ENCODE peak calls at places on chromosomes 5 and 9, in eight cellular contexts. L, B, Y, G, Q, W, P and R are unnamed samples.

GRCh38 chr5:110224050-110224449 is 502.4 kb downstream of the TMEM232 start:
- DNase-seq in L (no peak), B (no peak), Y (no peak), G (no peak), Q (no peak), W (no peak), P (no peak), R (no peak)

GRCh38 chr5:92627186-92627585 is 953.8 kb downstream of the NR2F1-AS1 start:
- DNase-seq in L (peak; percentile 26), B (no peak), Y (no peak), G (no peak), Q (no peak), W (no peak), P (no peak), R (peak; percentile 15)

GRCh38 chr9:125508261-125508660 is 198.7 kb downstream of the MAPKAP1 start:
- DNase-seq in L (no peak), B (no peak), Y (no peak), G (no peak), Q (no peak), W (no peak), P (no peak), R (no peak)

GRCh38 chr5:179250561-179251225 is 94.6 kb downstream of the ADAMTS2 start:
- DNase-seq in L (no peak), B (no peak), Y (no peak), G (no peak), Q (no peak), W (no peak), P (no peak), R (no peak)

GRCh38 chr5:95615164-95615467 is 4.8 kb upstream of the GPR150 start:
- DNase-seq in L (no peak), B (no peak), Y (peak; percentile 36), G (no peak), Q (no peak), W (no peak), P (no peak), R (no peak)

GRCh38 chr5:117262607-117263131 is 688.0 kb upstream of the SEMA6A start:
- DNase-seq in L (no peak), B (no peak), Y (peak; percentile 3), G (no peak), Q (no peak), W (no peak), P (no peak), R (peak; percentile 4)

GRCh38 chr5:150434502-150434901 is 15.0 kb downstream of the RPS14 start:
- DNase-seq in L (peak; percentile 99), B (no peak), Y (peak; percentile 73), G (peak; percentile 77), Q (no peak), W (no peak), P (no peak), R (peak; percentile 94)

GRCh38 chr5:43515678-43516048 is 715 bp upstream of the C5orf34 start:
- DNase-seq in L (no peak), B (no peak), Y (no peak), G (no peak), Q (no peak), W (no peak), P (no peak), R (no peak)

GRCh38 chr5:172897691-172898512 is 61.3 kb upstream of the RPL26L1 start:
- DNase-seq in L (no peak), B (no peak), Y (peak; percentile 80), G (no peak), Q (no peak), W (no peak), P (no peak), R (peak; percentile 51)

GRCh38 chr5:154087260-154087659 is 48.5 kb downstream of the MFAP3 start:
- DNase-seq in L (no peak), B (no peak), Y (peak; percentile 6), G (no peak), Q (no peak), W (peak; percentile 79), P (no peak), R (no peak)

GRCh38 chr5:37495668-37496067 is 116.5 kb downstream of the WDR70 start:
- DNase-seq in L (peak; percentile 26), B (no peak), Y (peak; percentile 45), G (no peak), Q (no peak), W (no peak), P (no peak), R (peak; percentile 81)

GRCh38 chr9:120267929-120268328 is 312.0 kb downstream of the CDK5RAP2 start:
- DNase-seq in L (no peak), B (no peak), Y (no peak), G (no peak), Q (no peak), W (no peak), P (no peak), R (no peak)

GRCh38 chr5:152246401-152246800 is 158.7 kb downstream of the NMUR2 start:
- DNase-seq in L (peak; percentile 47), B (no peak), Y (peak; percentile 23), G (no peak), Q (no peak), W (no peak), P (no peak), R (no peak)

GRCh38 chr5:135492319-135492626 is 40.1 kb upstream of the TIFAB start:
- DNase-seq in L (peak; percentile 78), B (peak; percentile 40), Y (no peak), G (no peak), Q (no peak), W (no peak), P (no peak), R (peak; percentile 82)

GRCh38 chr5:30505014-30505886 is 688.2 kb upstream of the CDH6 start:
- DNase-seq in L (peak; percentile 53), B (no peak), Y (peak; percentile 32), G (no peak), Q (no peak), W (peak; percentile 57), P (no peak), R (peak; percentile 60)

DNA sequence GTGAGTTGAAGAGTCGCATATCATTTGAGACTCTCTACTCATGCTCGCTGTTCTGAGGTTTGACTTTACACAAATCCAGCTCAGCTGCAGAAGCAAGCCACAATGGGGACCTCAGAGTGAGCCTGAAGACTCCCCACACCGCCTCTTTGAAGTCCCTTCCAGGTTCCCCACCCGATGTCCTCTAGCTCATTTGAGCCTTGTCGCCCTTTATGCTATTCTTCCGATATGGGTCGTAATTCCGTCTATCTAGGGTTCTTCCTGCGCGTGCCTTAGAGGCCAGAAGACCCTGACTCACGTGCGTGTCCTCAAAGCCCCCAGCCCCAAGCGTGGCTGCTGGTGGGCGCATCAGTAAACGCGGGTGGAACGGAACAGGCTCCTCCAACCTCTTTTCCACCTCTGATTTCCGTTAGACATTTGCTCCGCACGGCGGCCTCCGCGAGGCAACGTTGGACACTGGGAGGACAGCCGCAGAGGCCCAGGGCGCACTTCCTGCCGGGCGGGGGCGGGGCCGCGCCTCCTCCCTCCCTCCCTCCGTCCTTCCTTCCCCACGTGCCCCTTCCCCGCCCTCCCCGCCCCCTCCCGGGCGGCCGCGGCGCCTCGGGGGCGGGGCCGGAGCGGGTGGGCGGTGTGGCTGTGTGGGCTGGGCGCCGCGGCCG is at the start of gene SNX30:
- DNase-seq in L (peak; percentile 98), B (peak; percentile 92), Y (peak; percentile 91), G (peak; percentile 81), Q (peak; percentile 71), W (peak; percentile 69), P (peak; percentile 62), R (peak; percentile 47)
- TF ChIP-seq CTCF in L (no peak), B (no peak), Y (no peak), G (no peak), Q (no peak), W (no peak), P (no peak), R (peak; percentile 29)

GRCh38 chr9:86614871-86615849 is 260.9 kb upstream of the TUT7 start:
- DNase-seq in L (no peak), B (no peak), Y (peak; percentile 79), G (peak; percentile 57), Q (no peak), W (peak; percentile 66), P (no peak), R (peak; percentile 74)
- TF ChIP-seq CTCF in L (no peak), B (no peak), Y (peak; percentile 58), G (no peak), Q (no peak), W (peak; percentile 77), P (peak; percentile 54), R (peak; percentile 67)

DNA sequence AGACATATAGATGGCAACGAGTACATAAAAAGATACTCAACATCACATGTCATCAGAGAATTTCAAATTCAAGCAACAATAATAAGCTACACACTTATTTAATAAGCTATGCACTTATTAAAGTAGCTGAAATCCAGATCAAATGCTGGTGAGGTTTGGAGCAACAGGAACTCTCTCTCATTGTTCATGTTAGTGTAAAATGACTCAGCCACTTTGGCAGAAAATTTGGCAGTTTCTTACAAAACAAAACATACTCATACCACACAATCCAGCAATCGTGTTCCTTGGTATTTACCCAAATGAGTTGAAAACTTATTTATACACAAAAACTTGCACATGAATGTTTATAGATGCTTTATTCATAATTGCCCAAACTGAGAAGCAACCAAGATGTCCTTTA is 131.5 kb upstream of the NFIL3 start:
- DNase-seq in L (no peak), B (no peak), Y (peak; percentile 49), G (no peak), Q (no peak), W (no peak), P (no peak), R (no peak)
- TF ChIP-seq CTCF in L (no peak), B (no peak), Y (no peak), G (no peak), Q (no peak), W (no peak), P (no peak), R (no peak)

GRCh38 chr5:82661933-82662332 is 383.8 kb upstream of the RPS23 start:
- DNase-seq in L (no peak), B (no peak), Y (no peak), G (no peak), Q (no peak), W (no peak), P (no peak), R (no peak)
- TF ChIP-seq CTCF in L (no peak), B (no peak), Y (no peak), G (no peak), Q (no peak), W (no peak), P (no peak), R (no peak)

GRCh38 chr5:138755084-138755748 is 2.0 kb downstream of the CTNNA1 start:
- DNase-seq in L (no peak), B (no peak), Y (no peak), G (no peak), Q (no peak), W (no peak), P (no peak), R (no peak)

GRCh38 chr5:138752951-138753793 is at the start of gene CTNNA1:
- DNase-seq in L (peak; percentile 96), B (peak; percentile 78), Y (peak; percentile 68), G (peak; percentile 79), Q (peak; percentile 33), W (peak; percentile 70), P (peak; percentile 71), R (peak; percentile 82)

GRCh38 chr5:138753794-138754698 is 821 bp downstream of the CTNNA1 start:
- DNase-seq in L (peak; percentile 74), B (peak; percentile 94), Y (peak; percentile 95), G (peak; percentile 92), Q (no peak), W (peak; percentile 88), P (peak; percentile 80), R (peak; percentile 50)

GRCh38 chr5:138754699-138755057 is 1.5 kb downstream of the CTNNA1 start:
- DNase-seq in L (no peak), B (no peak), Y (no peak), G (no peak), Q (no peak), W (peak; percentile 59), P (peak; percentile 39), R (no peak)

GRCh38 chr5:138752341-138752950 is 779 bp upstream of the CTNNA1 start:
- DNase-seq in L (no peak), B (peak; percentile 32), Y (peak; percentile 43), G (peak; percentile 28), Q (no peak), W (peak; percentile 45), P (peak; percentile 34), R (no peak)
- TF ChIP-seq CTCF in L (no peak), B (no peak), Y (peak; percentile 8), G (no peak), Q (no peak), W (peak; percentile 21), P (peak; percentile 31), R (no peak)